ENCODE peak calls at places on chromosome 15, in five cellular contexts. V is GM12892, N is H1, S is K562, E is HepG2. C is an unnamed sample.

GRCh38 chr15:100291106-100291505 is 50.7 kb downstream of the ADAMTS17 start:
- DNase-seq in N (no peak), V (no peak), E (no peak), S (no peak), C (no peak)

GRCh38 chr15:84398763-84399701 is 163.5 kb downstream of the GOLGA6L4 start:
- DNase-seq in E (no peak), S (no peak), N (no peak), V (no peak), C (no peak)

GRCh38 chr15:87736401-87736800 is 520.1 kb downstream of the NTRK3 start:
- DNase-seq in V (no peak), S (no peak), N (no peak), E (no peak), C (no peak)

GRCh38 chr15:80679167-80679804 is 15.8 kb upstream of the ABHD17C start:
- DNase-seq in N (no peak), E (no peak), S (no peak), V (no peak), C (no peak)

GRCh38 chr15:23033979-23034378 is 5.4 kb downstream of the TUBGCP5 start:
- DNase-seq in E (peak; percentile 29), N (no peak), V (no peak), S (no peak), C (no peak)

GRCh38 chr15:57003418-57003817 is 85.0 kb downstream of the TCF12 start:
- DNase-seq in S (no peak), N (no peak), E (no peak), V (no peak), C (no peak)

GRCh38 chr15:69009353-69009752 is 5.1 kb upstream of the NOX5 start:
- DNase-seq in N (no peak), E (no peak), V (no peak), S (no peak), C (no peak)

GRCh38 chr15:76341366-76342045 is 4.9 kb downstream of the ISL2 start:
- DNase-seq in S (no peak), E (no peak), V (no peak), N (no peak), C (no peak)

GRCh38 chr15:58038426-58039106 is 26.9 kb downstream of the ALDH1A2 start:
- DNase-seq in V (no peak), E (no peak), N (no peak), S (no peak), C (no peak)

GRCh38 chr15:35751421-35752133 is 205.6 kb upstream of the DPH6 start:
- DNase-seq in E (peak; percentile 52), V (no peak), N (peak; percentile 33), S (peak; percentile 53), C (no peak)

GRCh38 chr15:99014803-99015676 is 7.4 kb upstream of the PGPEP1L start:
- DNase-seq in S (peak; percentile 57), N (peak; percentile 49), E (peak; percentile 28), V (peak; percentile 45), C (peak; percentile 60)

GRCh38 chr15:61195116-61196002 is 33.7 kb downstream of the RORA start:
- DNase-seq in E (peak; percentile 23), N (no peak), S (peak; percentile 44), V (peak; percentile 6), C (peak; percentile 5)

GRCh38 chr15:35624881-35625280 is 78.9 kb upstream of the DPH6 start:
- DNase-seq in V (no peak), E (no peak), N (no peak), S (no peak), C (no peak)

GRCh38 chr15:40857601-40858351 is 13.9 kb downstream of the SPINT1 start:
- DNase-seq in S (peak; percentile 89), N (no peak), E (peak; percentile 57), V (peak; percentile 85), C (peak; percentile 86)

GRCh38 chr15:88243895-88244787 is 12.4 kb downstream of the NTRK3 start:
- DNase-seq in N (no peak), E (peak; percentile 28), S (peak; percentile 50), V (no peak), C (peak; percentile 48)

GRCh38 chr15:34376856-34377255 is 9.9 kb upstream of the LPCAT4 start:
- DNase-seq in V (no peak), S (no peak), N (no peak), E (no peak), C (no peak)

GRCh38 chr15:71532994-71533393 is 277.4 kb upstream of the NR2E3 start:
- DNase-seq in E (peak; percentile 5), N (peak; percentile 27), V (no peak), S (peak; percentile 49), C (no peak)

GRCh38 chr15:45641374-45641778 is 6.5 kb downstream of the SQOR start:
- DNase-seq in S (no peak), V (no peak), N (no peak), E (peak; percentile 95), C (no peak)

GRCh38 chr15:90419738-90420487 is 31.9 kb downstream of the IQGAP1 start:
- DNase-seq in E (no peak), N (no peak), V (no peak), S (no peak), C (no peak)
- TF ChIP-seq POLR2AphosphoS5 in E (no peak), N (no peak), V (no peak), S (no peak), C (no peak)

GRCh38 chr15:66040211-66040892 is 171.1 kb downstream of the RAB11A start:
- DNase-seq in S (no peak), V (no peak), N (no peak), E (no peak), C (no peak)

GRCh38 chr15:66038387-66039116 is 169.3 kb downstream of the RAB11A start:
- DNase-seq in V (no peak), S (no peak), E (no peak), N (no peak), C (no peak)

GRCh38 chr15:66036859-66037258 is 167.6 kb downstream of the RAB11A start:
- DNase-seq in E (no peak), S (no peak), N (no peak), V (no peak), C (no peak)

GRCh38 chr15:66041276-66041675 is 172.0 kb downstream of the RAB11A start:
- DNase-seq in E (no peak), S (no peak), V (no peak), N (no peak), C (no peak)

GRCh38 chr15:66039117-66039860 is 170.0 kb downstream of the RAB11A start:
- DNase-seq in N (peak; percentile 36), E (no peak), S (no peak), V (no peak), C (no peak)
- TF ChIP-seq TAF1 in N (no peak), E (no peak), S (no peak), V (no peak), C (no peak)

GRCh38 chr15:38817427-38818155 is 253.0 kb upstream of the RASGRP1 start:
- DNase-seq in S (peak; percentile 77), E (peak; percentile 66), N (peak; percentile 59), V (peak; percentile 40), C (peak; percentile 53)
- TF ChIP-seq POLR2AphosphoS5 in S (no peak), E (no peak), N (no peak), V (no peak), C (no peak)

DNA sequence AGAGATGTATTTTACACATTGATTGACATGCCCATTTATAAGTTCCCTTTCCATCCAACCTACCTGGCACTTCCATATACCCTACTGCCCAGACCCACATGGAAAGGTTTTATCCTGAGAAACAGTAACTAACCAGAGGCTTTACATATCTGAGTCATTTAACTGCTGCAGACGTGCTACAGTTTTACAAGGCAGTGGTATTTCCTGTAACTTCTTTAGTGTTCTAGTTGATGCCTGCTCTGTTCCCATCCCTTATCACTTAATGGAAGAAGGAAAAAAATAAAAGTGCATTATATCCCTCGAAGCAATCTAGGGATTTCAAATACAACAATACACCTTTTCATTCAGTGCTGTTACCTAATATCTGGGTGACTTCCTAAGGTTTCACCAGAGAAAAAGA is 107.1 kb downstream of the TMCO5A start:
- DNase-seq in N (no peak), V (no peak), E (no peak), S (no peak), C (no peak)
- TF ChIP-seq TAF1 in N (no peak), V (no peak), E (no peak), S (no peak), C (no peak)

GRCh38 chr15:36917411-36918267 is 182.7 kb downstream of the MEIS2 start:
- DNase-seq in V (no peak), E (no peak), S (no peak), N (no peak), C (no peak)

GRCh38 chr15:36911322-36911944 is 188.9 kb downstream of the MEIS2 start:
- DNase-seq in V (no peak), S (no peak), N (no peak), E (peak; percentile 21), C (no peak)

GRCh38 chr15:36914466-36914865 is 185.9 kb downstream of the MEIS2 start:
- DNase-seq in S (no peak), E (no peak), V (no peak), N (no peak), C (no peak)

GRCh38 chr15:36912311-36912712 is 188.0 kb downstream of the MEIS2 start:
- DNase-seq in V (no peak), S (no peak), N (no peak), E (no peak), C (no peak)

GRCh38 chr15:36914962-36915808 is 185.2 kb downstream of the MEIS2 start:
- DNase-seq in E (no peak), N (no peak), S (no peak), V (no peak), C (no peak)
- TF ChIP-seq POLR2AphosphoS5 in E (no peak), N (no peak), S (no peak), V (no peak), C (no peak)

DNA sequence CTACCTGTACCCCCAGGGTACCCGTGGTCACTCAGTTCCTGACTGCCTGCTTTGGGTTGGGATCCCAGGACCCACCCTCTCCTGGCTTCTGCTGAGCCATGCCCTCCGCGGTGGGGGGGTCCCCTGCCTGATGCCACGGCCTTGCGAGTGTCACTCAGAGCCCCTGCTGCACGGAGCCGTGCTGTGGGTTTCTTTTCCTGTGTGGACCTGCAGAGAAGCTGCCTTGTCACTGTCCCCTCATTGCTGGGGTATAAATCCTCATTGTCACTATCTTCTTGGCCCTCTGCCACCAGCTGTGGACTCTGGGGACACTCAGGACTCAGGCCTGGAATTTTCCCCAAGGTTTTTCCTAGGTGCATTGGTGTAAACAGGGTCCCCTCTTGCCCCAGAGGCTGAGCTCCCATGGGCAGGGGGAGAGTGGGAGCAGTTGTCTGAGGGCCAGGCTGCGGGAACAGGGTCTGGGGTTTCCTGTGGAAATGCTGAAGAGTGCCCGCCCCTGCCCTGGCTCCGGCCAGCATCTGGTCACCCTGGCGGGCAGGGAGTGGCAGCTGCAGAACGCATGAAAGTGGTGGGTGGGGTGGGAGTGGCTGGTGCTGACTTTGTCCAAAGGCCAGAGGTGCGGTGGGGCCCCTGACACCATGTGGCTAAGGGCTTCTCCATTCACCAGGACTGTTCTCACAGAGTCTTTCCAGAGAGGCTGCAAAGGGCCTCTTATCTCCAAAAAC is 191.7 kb downstream of the GOLGA6L6 start:
- DNase-seq in S (peak; percentile 20), V (no peak), N (no peak), E (no peak), C (no peak)
- TF ChIP-seq TAF1 in S (no peak), V (no peak), N (no peak), E (no peak), C (no peak)

GRCh38 chr15:96417760-96418130 is 87.2 kb downstream of the NR2F2 start:
- DNase-seq in N (no peak), V (no peak), E (no peak), S (no peak), C (no peak)

GRCh38 chr15:96416218-96416933 is 85.9 kb downstream of the NR2F2 start:
- DNase-seq in S (no peak), E (no peak), V (no peak), N (no peak), C (no peak)

GRCh38 chr15:96415513-96416217 is 85.2 kb downstream of the NR2F2 start:
- DNase-seq in N (no peak), V (no peak), E (no peak), S (no peak), C (no peak)

GRCh38 chr15:96418146-96418545 is 87.6 kb downstream of the NR2F2 start:
- DNase-seq in V (no peak), N (no peak), E (no peak), S (no peak), C (no peak)

GRCh38 chr15:96416934-96417759 is 86.6 kb downstream of the NR2F2 start:
- DNase-seq in E (no peak), S (peak; percentile 25), V (no peak), N (no peak), C (no peak)
- TF ChIP-seq POLR2AphosphoS5 in E (no peak), S (no peak), V (no peak), N (no peak), C (no peak)

C was measured in GM12891.